ENCODE peak calls at places on chromosomes 16 and 17, in seven cellular contexts. Q, M, K, H, X, A and C are unnamed samples.

GRCh38 chr17:67245694-67246397 is 850 bp upstream of the HELZ start:
- DNase-seq in X (no peak), A (peak), K (peak), H (no peak), M (no peak), Q (peak), C (no peak)

GRCh38 chr16:85026696-85027095 is 899 bp upstream of the KIAA0513 start:
- DNase-seq in A (no peak), H (no peak), K (no peak), X (no peak), Q (no peak), M (no peak), C (no peak)

GRCh38 chr16:7014756-7015155 is 317.9 kb upstream of the RBFOX1 start:
- DNase-seq in Q (no peak), K (no peak), H (no peak), X (no peak), M (no peak), A (no peak), C (no peak)

GRCh38 chr17:5110816-5111215 is 862 bp downstream of the ZNF232 start:
- DNase-seq in K (no peak), X (no peak), A (no peak), Q (no peak), H (no peak), M (no peak), C (peak)

GRCh38 chr17:8124350-8125195 is 667 bp upstream of the HES7 start:
- DNase-seq in H (no peak), Q (peak), K (no peak), M (peak), X (no peak), A (no peak), C (no peak)

GRCh38 chr17:78557598-78558039 is 19.6 kb downstream of the DNAH17 start:
- DNase-seq in A (no peak), M (peak), H (no peak), Q (no peak), K (no peak), X (no peak), C (no peak)

GRCh38 chr16:21272253-21272652 is 5.8 kb downstream of the CRYM start:
- DNase-seq in Q (no peak), A (no peak), M (no peak), H (no peak), X (no peak), K (no peak), C (no peak)

GRCh38 chr16:84059111-84059510 is 16.5 kb upstream of the SLC38A8 start:
- DNase-seq in K (no peak), X (no peak), Q (peak), M (no peak), H (no peak), A (no peak), C (no peak)